ENCODE peak calls at places on chromosomes 6 and 20, in four cellular contexts. V, A, M and L are unnamed samples.

GRCh38 chr6:131381052-131381451 is 192.0 kb upstream of the ARG1 start:
- DNase-seq in M (no peak), V (no peak), A (no peak), L (no peak)

GRCh38 chr6:215335-216034 is 76.8 kb upstream of the DUSP22 start:
- DNase-seq in A (peak), V (no peak), M (no peak), L (no peak)

GRCh38 chr6:8065519-8065911 is 1.3 kb upstream of the BLOC1S5 start:
- DNase-seq in V (no peak), A (peak), M (no peak), L (no peak)

GRCh38 chr20:59723607-59724456 is 119.5 kb downstream of the PHACTR3 start:
- DNase-seq in M (no peak), V (no peak), A (no peak), L (no peak)

GRCh38 chr6:147528511-147529145 is 20.1 kb downstream of the SAMD5 start:
- DNase-seq in M (no peak), V (no peak), A (no peak), L (no peak)

GRCh38 chr20:57938158-57939108 is 228.6 kb upstream of the PMEPA1 start:
- DNase-seq in A (no peak), V (no peak), M (no peak), L (no peak)

GRCh38 chr6:13248053-13248452 is 80.3 kb downstream of the TBC1D7 start:
- DNase-seq in A (no peak), M (peak), V (peak), L (no peak)

GRCh38 chr20:41616228-41616627 is 1.9 kb downstream of the CHD6 start:
- DNase-seq in M (peak), A (no peak), V (no peak), L (no peak)

GRCh38 chr6:3585320-3585935 is 128.6 kb upstream of the SLC22A23 start:
- DNase-seq in A (no peak), V (no peak), M (no peak), L (no peak)

GRCh38 chr6:40563111-40563510 is 24.1 kb downstream of the LRFN2 start:
- DNase-seq in V (no peak), A (no peak), M (no peak), L (no peak)

GRCh38 chr6:142816024-142816423 is 129.0 kb downstream of the HIVEP2 start:
- DNase-seq in M (no peak), A (no peak), V (no peak), L (no peak)

GRCh38 chr6:130865793-130866192 is 38.6 kb downstream of the SMLR1 start:
- DNase-seq in V (no peak), A (no peak), M (no peak), L (no peak)

GRCh38 chr6:41531591-41532582 is 14.3 kb upstream of the FOXP4 start:
- DNase-seq in M (no peak), V (no peak), A (peak), L (peak)

GRCh38 chr6:10690651-10691445 is 3.6 kb downstream of the C6orf52 start:
- DNase-seq in V (no peak), A (no peak), M (no peak), L (no peak)

GRCh38 chr20:54105653-54106052 is 35.3 kb upstream of the BCAS1 start:
- DNase-seq in A (no peak), M (no peak), V (no peak), L (no peak)

GRCh38 chr6:98016565-98016964 is 733.5 kb upstream of the MMS22L start:
- DNase-seq in V (no peak), M (no peak), A (no peak), L (no peak)

GRCh38 chr6:87274660-87275273 is 47.6 kb upstream of the SMIM8 start:
- DNase-seq in A (no peak), M (no peak), V (no peak), L (no peak)

GRCh38 chr6:77666340-77666739 is 13.5 kb downstream of the MEI4 start:
- DNase-seq in V (no peak), A (no peak), M (no peak), L (no peak)

GRCh38 chr20:49560646-49561045 is 7.3 kb downstream of the PTGIS start:
- DNase-seq in A (no peak), M (no peak), V (no peak), L (no peak)

GRCh38 chr6:55632953-55633352 is 54.0 kb upstream of the HMGCLL1 start:
- DNase-seq in M (no peak), A (no peak), V (no peak), L (no peak)
- TF ChIP-seq TARDBP in M (no peak), A (no peak), V (no peak), L (no peak)

GRCh38 chr20:14948416-14948815 is 611.0 kb upstream of the FLRT3 start:
- DNase-seq in A (no peak), V (no peak), M (peak), L (no peak)

GRCh38 chr20:14950633-14951032 is 613.2 kb upstream of the FLRT3 start:
- DNase-seq in M (no peak), V (no peak), A (no peak), L (no peak)

GRCh38 chr20:14953736-14954135 is 616.3 kb upstream of the FLRT3 start:
- DNase-seq in M (no peak), V (no peak), A (no peak), L (no peak)

GRCh38 chr20:14951105-14951504 is 613.7 kb upstream of the FLRT3 start:
- DNase-seq in M (no peak), A (no peak), V (no peak), L (no peak)

DNA sequence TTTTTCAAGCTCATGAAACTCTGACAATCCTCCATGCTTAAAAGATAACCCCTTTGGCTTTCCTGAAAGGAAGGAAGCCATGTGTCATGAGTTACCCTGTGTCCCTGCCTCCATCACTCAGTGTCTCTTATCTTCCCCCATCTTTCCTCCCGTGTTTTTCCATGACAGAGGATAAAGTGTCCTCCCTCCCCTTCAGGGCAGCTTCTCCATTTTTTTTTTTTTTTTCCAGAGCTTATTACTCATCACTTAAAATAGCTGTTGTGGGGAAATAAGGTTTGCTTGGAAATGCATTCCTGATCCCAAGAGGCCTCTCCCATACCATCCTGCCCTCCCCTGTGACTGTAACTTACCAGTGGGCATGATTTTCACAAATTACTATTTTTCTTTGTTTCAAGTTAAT is 614.3 kb upstream of the FLRT3 start:
- DNase-seq in A (no peak), M (peak), V (no peak), L (no peak)
- TF ChIP-seq TARDBP in A (no peak), M (no peak), V (no peak), L (no peak)

GRCh38 chr6:56899311-56899710 is 55.6 kb upstream of the BEND6 start:
- DNase-seq in V (no peak), A (no peak), M (no peak), L (no peak)
- TF ChIP-seq TARDBP in V (no peak), A (no peak), M (no peak), L (no peak)

DNA sequence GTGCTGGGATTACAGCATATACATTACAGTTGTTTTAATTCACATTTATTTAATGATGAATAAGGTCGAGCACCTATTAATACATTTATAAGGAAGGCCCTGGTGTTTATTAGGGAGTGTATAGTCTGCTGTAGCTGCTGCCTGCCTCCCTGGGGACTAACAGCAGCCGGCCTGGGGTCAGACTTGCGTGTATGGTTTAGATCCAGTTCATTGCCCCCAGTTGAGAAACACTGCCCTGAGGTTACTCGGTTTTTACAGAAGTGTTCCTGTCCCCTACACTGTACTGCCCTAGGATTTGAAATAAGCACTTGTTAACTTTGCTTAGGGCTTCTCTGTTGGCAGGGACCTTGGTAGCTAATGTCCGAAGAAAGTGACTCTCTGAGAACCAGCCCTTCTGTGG is 4.0 kb downstream of the TTPAL start:
- DNase-seq in M (no peak), V (no peak), A (no peak), L (no peak)
- TF ChIP-seq TARDBP in M (no peak), V (no peak), A (no peak), L (no peak)

GRCh38 chr6:80733645-80734044 is 627.2 kb downstream of the BCKDHB start:
- DNase-seq in V (no peak), A (no peak), M (no peak), L (no peak)
- TF ChIP-seq TARDBP in V (no peak), A (no peak), M (no peak), L (no peak)

DNA sequence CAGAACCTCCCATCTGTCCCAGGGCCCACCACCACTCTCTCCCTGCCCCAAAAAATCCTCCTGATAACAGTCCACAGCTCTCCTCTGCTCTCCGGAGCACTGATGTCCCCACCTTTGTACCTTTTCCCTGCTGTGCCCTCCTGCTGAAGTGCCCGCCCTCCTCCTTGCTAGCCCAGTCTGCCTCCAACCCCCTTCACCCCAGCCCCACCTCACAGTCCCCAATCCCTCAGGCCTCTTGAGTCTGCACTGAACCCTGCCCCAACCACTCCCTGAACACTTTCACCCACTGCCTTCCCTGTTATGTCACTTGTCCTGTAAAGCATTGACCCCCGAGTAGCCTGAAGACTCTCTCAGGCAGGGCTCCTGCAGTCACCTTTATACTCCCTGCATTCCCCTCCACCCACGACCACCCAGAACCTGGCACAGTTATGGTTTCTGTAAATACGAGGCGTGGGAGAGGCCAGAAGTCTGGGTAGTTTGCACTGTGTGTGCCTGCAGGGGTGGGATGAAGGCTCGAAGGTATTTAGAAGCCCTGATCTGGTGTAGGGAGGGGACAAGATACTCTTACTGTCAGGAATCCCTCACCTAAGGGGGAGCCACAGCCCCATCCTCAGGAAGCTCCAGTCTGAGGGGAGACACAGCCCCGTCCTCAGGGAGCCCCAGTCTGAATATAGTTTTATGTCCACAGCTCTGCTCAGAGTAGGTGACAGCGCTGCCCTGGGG is 5.4 kb downstream of the GLP1R start:
- DNase-seq in M (no peak), A (no peak), V (no peak), L (no peak)
- TF ChIP-seq TARDBP in M (no peak), A (no peak), V (no peak), L (no peak)

GRCh38 chr20:4830212-4830607 is 108.5 kb downstream of the PRND start:
- DNase-seq in A (no peak), M (no peak), V (no peak), L (no peak)
- TF ChIP-seq TARDBP in A (no peak), M (no peak), V (no peak), L (no peak)

GRCh38 chr20:35269055-35269781 is 8.7 kb downstream of the MMP24OS start:
- DNase-seq in M (peak), A (no peak), V (peak), L (peak)
- TF ChIP-seq TARDBP in M (no peak), A (no peak), V (no peak), L (no peak)

GRCh38 chr6:46010771-46011170 is 4.9 kb downstream of the CLIC5 start:
- DNase-seq in A (no peak), V (no peak), M (no peak), L (no peak)
- TF ChIP-seq TARDBP in A (no peak), V (no peak), M (no peak), L (no peak)

GRCh38 chr20:37464611-37465010 is 56.4 kb upstream of the NNAT start:
- DNase-seq in M (no peak), A (no peak), V (no peak), L (no peak)
- TF ChIP-seq TARDBP in M (no peak), A (no peak), V (no peak), L (no peak)